ENCODE peak calls at places on chromosomes 2 and 18, in six cellular contexts. T, B, K, L, S and P are unnamed samples.

GRCh38 chr2:162586311-162586710 is 242.4 kb downstream of the GCA start:
- DNase-seq in S (no peak), B (no peak), L (no peak), K (no peak), T (no peak), P (no peak)

GRCh38 chr2:121363632-121364420 is 78.8 kb upstream of the TFCP2L1 start:
- DNase-seq in K (no peak), L (peak; percentile 88), T (no peak), S (no peak), B (no peak), P (peak; percentile 39)

GRCh38 chr2:233837694-233838229 is 16.6 kb downstream of the HJURP start:
- DNase-seq in B (no peak), S (no peak), L (no peak), K (no peak), T (no peak), P (no peak)

GRCh38 chr2:68292108-68292710 is 27.5 kb downstream of the CNRIP1 start:
- DNase-seq in T (peak; percentile 48), B (no peak), S (peak; percentile 41), L (peak; percentile 37), K (no peak), P (no peak)

GRCh38 chr2:142834003-142834402 is 43.5 kb upstream of the KYNU start:
- DNase-seq in K (no peak), L (peak; percentile 64), S (no peak), B (no peak), T (no peak), P (no peak)

GRCh38 chr2:99487906-99488305 is 1.9 kb downstream of the REV1 start:
- DNase-seq in K (no peak), T (no peak), S (no peak), B (no peak), L (peak; percentile 71), P (no peak)

GRCh38 chr2:163665051-163665450 is 70.8 kb downstream of the FIGN start:
- DNase-seq in S (no peak), T (no peak), K (no peak), B (no peak), L (no peak), P (no peak)

GRCh38 chr2:23594079-23594494 is 209.1 kb downstream of the KLHL29 start:
- DNase-seq in B (no peak), T (no peak), S (no peak), K (no peak), L (no peak), P (no peak)

GRCh38 chr18:46372670-46373069 is 268.5 kb downstream of the HAUS1 start:
- DNase-seq in S (no peak), B (no peak), K (no peak), T (no peak), L (no peak), P (no peak)

GRCh38 chr18:37669991-37670534 is 104.5 kb upstream of the CELF4 start:
- DNase-seq in K (no peak), L (no peak), T (no peak), B (no peak), S (peak; percentile 80), P (no peak)

GRCh38 chr18:13136689-13137040 is 81.9 kb upstream of the LDLRAD4 start:
- DNase-seq in T (no peak), B (peak; percentile 51), K (peak; percentile 43), S (no peak), L (no peak), P (no peak)

GRCh38 chr18:54806526-54806925 is 21.8 kb upstream of the RAB27B start:
- DNase-seq in K (no peak), L (peak; percentile 24), S (no peak), B (no peak), T (no peak), P (no peak)

GRCh38 chr2:120741514-120742448 is 6.1 kb downstream of the GLI2 start:
- DNase-seq in S (no peak), B (no peak), L (no peak), K (no peak), T (no peak), P (no peak)

GRCh38 chr2:178238144-178238521 is 43.8 kb downstream of the OSBPL6 start:
- DNase-seq in K (no peak), S (no peak), B (no peak), L (peak; percentile 45), T (no peak), P (no peak)

GRCh38 chr2:149141046-149141445 is 102.5 kb downstream of the LYPD6B start:
- DNase-seq in L (no peak), S (no peak), T (peak; percentile 26), B (no peak), K (no peak), P (no peak)

GRCh38 chr2:7450188-7451156 is 533.3 kb downstream of the RNF144A start:
- DNase-seq in S (no peak), B (no peak), K (no peak), T (no peak), L (no peak), P (no peak)

GRCh38 chr18:36297419-36298112 is at the start of gene FHOD3:
- DNase-seq in B (peak; percentile 70), T (peak; percentile 67), S (peak; percentile 33), K (peak; percentile 69), L (peak; percentile 49), P (no peak)

GRCh38 chr2:128493880-128494279 is 175.2 kb upstream of the HS6ST1 start:
- DNase-seq in L (no peak), T (no peak), K (no peak), S (no peak), B (no peak), P (no peak)

GRCh38 chr18:69845588-69846506 is 101.8 kb downstream of the CD226 start:
- DNase-seq in S (no peak), K (no peak), B (no peak), L (peak; percentile 62), T (peak; percentile 7), P (no peak)

GRCh38 chr2:130368786-130369185 is 12.9 kb downstream of the PTPN18 start:
- DNase-seq in B (no peak), L (no peak), K (no peak), S (no peak), T (no peak), P (no peak)

GRCh38 chr18:27825735-27826477 is 351.0 kb downstream of the CDH2 start:
- DNase-seq in T (no peak), K (no peak), B (no peak), L (no peak), S (no peak), P (no peak)

GRCh38 chr2:46689993-46690392 is 210.6 kb downstream of the TMEM247 start:
- DNase-seq in K (no peak), T (no peak), S (no peak), B (no peak), L (peak; percentile 86), P (no peak)

GRCh38 chr2:200131307-200131706 is 175.2 kb upstream of the SPATS2L start:
- DNase-seq in T (no peak), L (no peak), B (no peak), S (peak; percentile 35), K (no peak), P (no peak)
- H3K4me3 ChIP-seq in T (no peak overlapping the region), L (no peak overlapping the region), B (no peak overlapping the region), S (no peak overlapping the region), K (no peak overlapping the region), P (no peak overlapping the region)

GRCh38 chr2:113720167-113720566 is 36.3 kb downstream of the SLC35F5 start:
- DNase-seq in K (no peak), S (peak; percentile 41), B (no peak), T (no peak), L (peak; percentile 20), P (no peak)
- TF ChIP-seq CTCF in K (peak; percentile 58), S (peak; percentile 65), B (peak; percentile 57), T (peak; percentile 51), L (peak; percentile 52), P (peak; percentile 44)

DNA sequence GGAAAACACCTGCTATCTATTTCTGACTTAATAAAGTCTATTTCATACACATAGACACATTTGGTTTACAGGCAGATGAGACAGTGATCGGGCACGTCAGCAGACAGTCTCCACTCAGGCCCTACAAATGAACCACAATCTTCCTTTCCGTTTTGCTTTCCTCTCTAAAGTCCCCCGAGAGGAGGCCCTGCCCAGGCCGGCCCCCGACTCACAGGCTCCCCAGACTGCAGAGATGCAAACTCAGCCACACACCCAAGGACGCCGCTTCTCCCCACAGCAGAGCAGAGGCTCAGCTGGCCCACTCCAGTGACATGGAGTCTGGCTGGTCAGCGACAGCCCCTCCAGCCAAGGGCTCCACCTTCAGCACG is 9.3 kb upstream of the MTERF4 start:
- DNase-seq in T (no peak), L (no peak), B (no peak), K (no peak), S (no peak), P (no peak)
- H3K4me3 ChIP-seq in T (no peak overlapping the region), L (no peak overlapping the region), B (no peak overlapping the region), K (no peak overlapping the region), S (no peak overlapping the region), P (no peak overlapping the region)

GRCh38 chr2:126527836-126528490 is 128.0 kb upstream of the GYPC start:
- DNase-seq in K (peak; percentile 65), T (peak; percentile 74), S (peak; percentile 43), B (no peak), L (peak; percentile 58), P (no peak)
- TF ChIP-seq CTCF in K (peak; percentile 80), T (peak; percentile 54), S (peak; percentile 68), B (peak; percentile 27), L (peak; percentile 62), P (peak; percentile 67)